ENCODE peak calls at places on chromosome 14, in four cellular contexts. Q is IMR-90, B is HepG2, T is K562. H is an unnamed sample.

GRCh38 chr14:31395572-31396205 is 24.7 kb downstream of the HEATR5A start:
- DNase-seq in Q (no peak), B (no peak), T (no peak), H (no peak)

GRCh38 chr14:68784995-68785816 is 7.7 kb downstream of the ZFP36L1 start:
- DNase-seq in Q (peak), B (no peak), T (no peak), H (peak)

GRCh38 chr14:49896956-49897355 is 4.1 kb downstream of the ARF6 start:
- DNase-seq in Q (no peak), B (no peak), T (no peak), H (no peak)

GRCh38 chr14:100466111-100466856 is 120.9 kb downstream of the BEGAIN start:
- DNase-seq in Q (no peak), B (no peak), T (no peak), H (no peak)

GRCh38 chr14:100317897-100318808 is 5.0 kb upstream of the SLC25A47 start:
- DNase-seq in Q (peak), B (no peak), T (peak), H (peak)

GRCh38 chr14:68487805-68488590 is 304.9 kb downstream of the ZFP36L1 start:
- DNase-seq in Q (peak), B (no peak), T (peak), H (peak)

GRCh38 chr14:104099096-104100041 is 13.9 kb downstream of the ASPG start:
- DNase-seq in Q (no peak), B (no peak), T (no peak), H (no peak)

GRCh38 chr14:50260511-50260910 is 29.1 kb upstream of the SOS2 start:
- DNase-seq in Q (peak), B (peak), T (no peak), H (peak)

GRCh38 chr14:71396050-71396677 is 488.9 kb downstream of the PCNX1 start:
- DNase-seq in Q (no peak), B (no peak), T (no peak), H (no peak)

GRCh38 chr14:96037891-96038557 is 1.1 kb upstream of the C14orf132 start:
- DNase-seq in Q (no peak), B (no peak), T (no peak), H (peak)

GRCh38 chr14:103224996-103225874 is 102.0 kb downstream of the TNFAIP2 start:
- DNase-seq in Q (peak), B (no peak), T (no peak), H (no peak)

GRCh38 chr14:76051717-76052459 is 66.3 kb downstream of the IFT43 start:
- DNase-seq in Q (no peak), B (no peak), T (no peak), H (no peak)

GRCh38 chr14:72782182-72782508 is 111.8 kb downstream of the DPF3 start:
- DNase-seq in Q (no peak), B (no peak), T (no peak), H (no peak)

GRCh38 chr14:93332032-93332852 is 594 bp downstream of the BTBD7 start:
- DNase-seq in Q (peak), B (peak), T (peak), H (no peak)

GRCh38 chr14:68291820-68292219 is 472.2 kb downstream of the RAD51B start:
- DNase-seq in Q (no peak), B (peak), T (peak), H (no peak)

GRCh38 chr14:67240168-67240932 is 885 bp upstream of the PALS1 start:
- DNase-seq in Q (peak), B (peak), T (no peak), H (peak)

GRCh38 chr14:68791078-68791983 is 1.5 kb downstream of the ZFP36L1 start:
- DNase-seq in Q (no peak), B (no peak), T (no peak), H (no peak)

GRCh38 chr14:105249175-105250007 is 1.1 kb downstream of the BTBD6 start:
- DNase-seq in Q (peak), B (no peak), T (no peak), H (peak)

GRCh38 chr14:93997933-93998870 is 1.1 kb downstream of the CCDC197 start:
- DNase-seq in Q (no peak), B (no peak), T (no peak), H (no peak)

GRCh38 chr14:25836647-25837046 is 761.2 kb downstream of the NOVA1 start:
- DNase-seq in Q (no peak), B (no peak), T (no peak), H (no peak)
- TF ChIP-seq MAZ in Q (no peak), B (no peak), T (no peak), H (no peak)

GRCh38 chr14:85578925-85579324 is 49.0 kb downstream of the FLRT2 start:
- DNase-seq in Q (no peak), B (no peak), T (no peak), H (no peak)
- TF ChIP-seq MAZ in Q (no peak), B (no peak), T (no peak), H (no peak)

GRCh38 chr14:54294802-54295201 is 102.0 kb upstream of the CDKN3 start:
- DNase-seq in Q (no peak), B (no peak), T (no peak), H (no peak)

GRCh38 chr14:54301349-54301748 is 95.5 kb upstream of the CDKN3 start:
- DNase-seq in Q (no peak), B (no peak), T (no peak), H (no peak)

GRCh38 chr14:54300881-54301280 is 95.9 kb upstream of the CDKN3 start:
- DNase-seq in Q (no peak), B (peak), T (no peak), H (no peak)

GRCh38 chr14:54299393-54300363 is 97.1 kb upstream of the CDKN3 start:
- DNase-seq in Q (peak), B (peak), T (no peak), H (no peak)
- TF ChIP-seq MAZ in Q (no peak), B (no peak), T (no peak), H (no peak)

GRCh38 chr14:61101803-61102548 is 120.9 kb downstream of the SLC38A6 start:
- DNase-seq in Q (peak), B (no peak), T (no peak), H (peak)
- TF ChIP-seq MAZ in Q (no peak), B (no peak), T (no peak), H (no peak)